ENCODE peak calls at places on chromosomes 12 and 14, in eight cellular contexts. Q, G, J, S, Y, Z, K and C are unnamed samples.
A peak's percentile ranks its signal among the peaks of the same experiment; 100 is the strongest.

GRCh38 chr14:91398192-91398591 is 19.4 kb downstream of the CCDC88C start:
- DNase-seq in Q (no peak), G (no peak), J (no peak), S (no peak), Y (no peak), Z (peak; percentile 64), K (no peak), C (no peak)

GRCh38 chr12:64036414-64036813 is 185.7 kb downstream of the KICS2 start:
- DNase-seq in Q (no peak), G (no peak), J (no peak), S (no peak), Y (no peak), Z (no peak), K (no peak), C (peak; percentile 31)

GRCh38 chr12:18861287-18861858 is 123.5 kb downstream of the CAPZA3 start:
- DNase-seq in Q (no peak), G (no peak), J (no peak), S (no peak), Y (no peak), Z (peak; percentile 26), K (no peak), C (no peak)

GRCh38 chr14:103633391-103633790 is 4.4 kb downstream of the KLC1 start:
- DNase-seq in Q (no peak), G (no peak), J (no peak), S (no peak), Y (no peak), Z (no peak), K (no peak), C (no peak)

GRCh38 chr12:13241833-13242232 is 45.3 kb downstream of the EMP1 start:
- DNase-seq in Q (no peak), G (no peak), J (no peak), S (no peak), Y (no peak), Z (no peak), K (no peak), C (peak; percentile 67)

GRCh38 chr12:116609715-116610114 is 50.5 kb downstream of the MAP1LC3B2 start:
- DNase-seq in Q (no peak), G (no peak), J (peak; percentile 23), S (peak; percentile 14), Y (peak; percentile 12), Z (peak; percentile 35), K (no peak), C (peak; percentile 55)

GRCh38 chr14:24818823-24819341 is 184.9 kb upstream of the GZMB start:
- DNase-seq in Q (no peak), G (no peak), J (no peak), S (no peak), Y (no peak), Z (no peak), K (no peak), C (no peak)

GRCh38 chr12:4960030-4960429 is 50.3 kb downstream of the KCNA1 start:
- DNase-seq in Q (no peak), G (no peak), J (no peak), S (no peak), Y (no peak), Z (peak; percentile 94), K (no peak), C (no peak)

GRCh38 chr14:104717646-104718045 is 6.4 kb upstream of the ADSS1 start:
- DNase-seq in Q (no peak), G (no peak), J (no peak), S (no peak), Y (no peak), Z (no peak), K (no peak), C (no peak)

GRCh38 chr14:55094630-55095157 is 34.4 kb upstream of the LGALS3 start:
- DNase-seq in Q (no peak), G (no peak), J (no peak), S (no peak), Y (no peak), Z (peak; percentile 40), K (no peak), C (no peak)

GRCh38 chr12:48151103-48151771 is 6.1 kb downstream of the ASB8 start:
- DNase-seq in Q (no peak), G (no peak), J (no peak), S (no peak), Y (no peak), Z (no peak), K (no peak), C (no peak)

GRCh38 chr12:47860279-47860841 is 40.7 kb upstream of the HDAC7 start:
- DNase-seq in Q (no peak), G (no peak), J (no peak), S (no peak), Y (no peak), Z (no peak), K (no peak), C (no peak)

GRCh38 chr14:85752179-85752578 is 222.2 kb downstream of the FLRT2 start:
- DNase-seq in Q (no peak), G (no peak), J (no peak), S (no peak), Y (no peak), Z (no peak), K (no peak), C (no peak)

GRCh38 chr14:32201816-32202467 is at the start of gene RNU6-7:
- DNase-seq in Q (no peak), G (no peak), J (no peak), S (no peak), Y (peak; percentile 16), Z (peak; percentile 78), K (no peak), C (peak; percentile 59)